ENCODE peak calls at places on chromosomes 13 and 19, in nine cellular contexts. A is IMR-90, S is ovary, Z is H1, R is breast epithelium, M is fibroblast of pulmonary artery, K is bronchial epithelial cell, N is AG04449, D is neural crest cell. V is an unnamed sample.

GRCh38 chr19:5049561-5049960 is 80.6 kb downstream of the KDM4B start:
- DNase-seq in K (no peak), R (no peak), D (no peak), S (no peak), M (no peak), Z (no peak), N (no peak), A (no peak), V (no peak)

GRCh38 chr13:37752156-37752555 is 117.4 kb downstream of the TRPC4 start:
- DNase-seq in Z (no peak), R (no peak), S (no peak), N (no peak), A (no peak), K (no peak), M (no peak), D (no peak), V (no peak)

GRCh38 chr19:22634450-22634827 is 315 bp downstream of the ZNF492 start:
- DNase-seq in D (no peak), R (no peak), N (no peak), M (no peak), Z (no peak), A (no peak), K (no peak), S (no peak), V (no peak)

GRCh38 chr13:33179463-33179862 is 106.1 kb downstream of the STARD13 start:
- DNase-seq in R (no peak), D (no peak), N (no peak), M (no peak), Z (no peak), A (no peak), S (no peak), K (no peak), V (no peak)

GRCh38 chr19:5011476-5012238 is 42.7 kb downstream of the KDM4B start:
- DNase-seq in D (peak; percentile 34), S (no peak), M (no peak), R (no peak), Z (no peak), N (no peak), A (no peak), K (no peak), V (no peak)

GRCh38 chr19:3604227-3604986 is 2.3 kb downstream of the TBXA2R start:
- DNase-seq in S (no peak), N (no peak), D (no peak), M (no peak), Z (no peak), K (no peak), R (no peak), A (no peak), V (no peak)

GRCh38 chr19:51327066-51327985 is 14.6 kb downstream of the VSIG10L start:
- DNase-seq in S (no peak), Z (peak; percentile 80), R (peak; percentile 50), K (no peak), N (no peak), M (peak; percentile 48), A (peak; percentile 17), D (no peak), V (peak; percentile 67)

GRCh38 chr19:4425531-4425930 is 23.1 kb downstream of the CHAF1A start:
- DNase-seq in Z (no peak), K (no peak), M (peak; percentile 74), N (peak; percentile 40), R (no peak), A (peak; percentile 96), D (no peak), S (no peak), V (no peak)

GRCh38 chr13:39536274-39536673 is 66.7 kb downstream of the LHFPL6 start:
- DNase-seq in M (no peak), R (no peak), Z (no peak), D (no peak), A (no peak), K (no peak), S (no peak), N (no peak), V (no peak)

GRCh38 chr13:61761690-61762089 is 346.0 kb upstream of the PCDH20 start:
- DNase-seq in N (no peak), M (no peak), D (no peak), R (no peak), K (no peak), S (no peak), A (no peak), Z (no peak), V (no peak)

GRCh38 chr19:2552859-2553258 is 76.9 kb downstream of the GADD45B start:
- DNase-seq in N (no peak), K (no peak), A (no peak), D (no peak), R (no peak), M (no peak), Z (no peak), S (no peak), V (no peak)

GRCh38 chr13:49020940-49021548 is 45.3 kb downstream of the FNDC3A start:
- DNase-seq in M (peak; percentile 27), S (no peak), K (peak; percentile 38), Z (no peak), N (no peak), D (no peak), A (no peak), R (no peak), V (no peak)

GRCh38 chr13:97417698-97418097 is 16.3 kb upstream of the RAP2A start:
- DNase-seq in D (no peak), Z (no peak), R (no peak), N (no peak), K (no peak), A (no peak), M (no peak), S (no peak), V (no peak)

GRCh38 chr19:1290699-1291651 is 5.3 kb downstream of the EFNA2 start:
- DNase-seq in Z (no peak), M (no peak), A (no peak), S (no peak), R (no peak), N (no peak), D (no peak), K (no peak), V (no peak)

GRCh38 chr19:1118999-1119398 is 15.2 kb downstream of the GPX4 start:
- DNase-seq in K (no peak), S (no peak), A (no peak), N (no peak), Z (no peak), R (no peak), M (no peak), D (no peak), V (no peak)

GRCh38 chr13:100646030-100646673 is 28.4 kb downstream of the TMTC4 start:
- DNase-seq in A (peak; percentile 31), N (no peak), Z (no peak), D (peak; percentile 17), K (peak; percentile 27), M (peak; percentile 60), R (no peak), S (no peak), V (peak; percentile 30)

DNA sequence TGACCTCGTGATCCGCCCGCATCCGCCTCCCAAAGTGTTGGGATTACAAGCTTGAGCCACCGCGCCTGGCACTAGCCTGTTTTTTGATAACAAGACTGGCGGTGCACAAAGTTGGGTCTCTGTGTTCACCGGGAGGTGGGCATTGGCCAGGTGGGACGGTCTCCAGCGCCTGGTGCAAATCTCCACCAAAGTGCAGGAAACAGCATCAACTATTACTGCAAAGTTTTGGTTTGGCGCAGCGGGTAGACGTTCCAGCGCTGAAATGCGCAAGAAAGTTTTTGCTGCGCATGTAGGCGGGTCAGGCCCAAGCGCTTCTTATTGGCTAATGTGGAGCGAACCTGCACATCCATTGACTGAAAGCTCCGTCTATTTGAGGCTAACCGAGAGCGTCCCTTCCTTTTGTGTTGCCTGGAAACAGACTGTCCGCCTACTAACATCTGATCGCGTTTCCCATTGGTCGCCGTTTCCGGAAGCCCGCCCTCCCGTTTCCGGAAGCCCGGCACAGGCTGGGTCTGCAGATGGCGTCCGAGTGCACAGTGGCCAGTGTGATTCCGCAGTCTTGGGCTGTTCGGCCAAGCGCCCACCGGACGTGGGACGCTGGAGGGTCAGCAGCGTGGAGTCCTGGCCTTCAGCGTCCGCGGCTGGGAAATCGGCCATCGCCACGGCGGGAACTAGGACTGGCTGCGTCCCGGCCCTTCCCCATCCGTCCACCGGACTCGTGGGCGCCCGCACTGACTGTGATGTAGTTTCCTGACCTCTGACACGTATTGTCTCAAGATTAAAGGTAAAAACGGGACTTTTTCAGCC is 53.3 kb upstream of the ZNF527 start:
- DNase-seq in K (peak; percentile 98), D (peak; percentile 89), M (peak; percentile 100), A (peak; percentile 99), R (peak; percentile 96), S (peak; percentile 91), N (peak; percentile 98), Z (peak; percentile 91), V (peak; percentile 94)
- TF ChIP-seq CTCF in K (peak; percentile 65), D (peak; percentile 45), M (peak; percentile 35), A (peak; percentile 53), R (peak; percentile 45), S (peak; percentile 39), N (peak; percentile 58), Z (peak; percentile 39), V (no peak)

GRCh38 chr19:17421942-17422341 is 2.1 kb downstream of the MVB12A start:
- DNase-seq in A (no peak), M (no peak), S (no peak), R (no peak), D (no peak), Z (no peak), K (no peak), N (no peak), V (no peak)
- TF ChIP-seq CTCF in A (no peak), M (no peak), S (no peak), R (no peak), D (no peak), Z (no peak), K (no peak), N (no peak), V (no peak)

GRCh38 chr19:41616785-41617621 is 9.9 kb downstream of the CEACAM4 start:
- DNase-seq in Z (no peak), R (no peak), A (peak; percentile 10), K (peak; percentile 20), N (no peak), S (no peak), M (peak; percentile 35), D (no peak), V (peak; percentile 36)
- TF ChIP-seq CTCF in Z (no peak), R (no peak), A (no peak), K (peak; percentile 9), N (no peak), S (no peak), M (peak; percentile 7), D (no peak), V (no peak)

DNA sequence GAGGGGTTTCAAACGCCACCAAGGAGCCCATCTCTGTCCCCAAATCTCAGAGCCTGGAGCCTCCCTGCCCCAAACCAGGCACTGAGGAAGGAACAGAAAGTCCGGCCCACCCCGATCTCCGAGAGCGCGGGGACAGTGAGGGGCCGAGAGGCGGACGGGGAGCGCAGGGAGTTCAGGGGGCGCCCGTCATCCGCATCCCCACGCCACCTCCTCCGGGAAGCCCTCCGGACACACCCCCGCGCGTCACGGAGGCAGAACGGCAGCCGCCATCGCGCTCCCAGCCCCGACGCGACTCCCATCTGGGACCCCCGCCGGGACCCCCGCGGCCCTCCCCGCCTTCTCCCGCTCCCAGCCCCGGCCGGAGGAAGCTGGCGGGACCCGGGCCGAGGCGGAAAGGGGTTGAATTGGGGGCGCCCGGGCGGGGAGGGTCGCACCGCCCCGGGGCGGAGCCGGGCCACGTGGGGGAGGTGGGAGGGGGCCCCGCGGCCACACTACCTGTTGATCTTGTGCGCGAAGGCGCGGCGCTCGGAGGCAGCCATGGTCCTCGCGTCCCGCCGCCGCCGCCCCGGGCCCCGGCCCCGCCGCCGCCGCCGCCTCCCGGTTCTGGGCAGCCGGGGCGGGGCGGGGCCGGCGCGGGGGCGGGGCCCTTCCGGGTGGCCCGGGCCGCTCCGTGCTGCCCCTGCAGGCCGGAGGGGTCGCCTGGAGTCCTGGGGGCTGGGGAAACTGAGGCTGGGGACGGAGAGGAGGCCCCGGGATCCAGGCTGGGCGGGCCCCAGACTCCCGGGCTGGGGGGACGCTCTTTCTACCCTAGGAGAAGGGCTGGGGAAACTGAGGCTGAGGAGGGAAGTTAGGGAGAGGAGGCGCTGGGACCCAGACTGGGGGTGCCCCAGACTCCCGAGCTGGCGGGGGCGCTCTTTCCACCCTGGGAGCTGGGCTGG is at the start of gene DOCK6:
- DNase-seq in M (no peak), S (peak; percentile 58), D (peak; percentile 38), N (no peak), Z (peak; percentile 78), R (no peak), K (no peak), A (no peak), V (peak; percentile 70)
- TF ChIP-seq CTCF in M (peak; percentile 25), S (no peak), D (peak; percentile 54), N (peak; percentile 59), Z (peak; percentile 52), R (peak; percentile 43), K (peak; percentile 44), A (peak; percentile 38), V (no peak)